ENCODE peak calls at places on chromosomes 16 and 17, in five cellular contexts. One of them, this sample, is unnamed.

GRCh38 chr16:57513371-57514102 is 22.8 kb downstream of the CCDC102A start:
- DNase-seq in activated T-cell treated with anti-CD3 and anti-CD28 coated beads, Interleukin-2, amount 50 U/mL, for 4 hours: no peak
- DNase-seq in amniotic epithelial cell: no peak
- DNase-seq in RPMI7951: no peak
- DNase-seq in KBM-7: no peak
- DNase-seq in this sample: no peak

GRCh38 chr17:51259574-51260236 is at the start of gene MBTD1:
- DNase-seq in KBM-7: peak
- DNase-seq in activated T-cell treated with anti-CD3 and anti-CD28 coated beads, Interleukin-2, amount 50 U/mL, for 4 hours: peak
- DNase-seq in RPMI7951: peak
- DNase-seq in amniotic epithelial cell: peak
- DNase-seq in this sample: peak

GRCh38 chr16:4435668-4436067 is 10.0 kb downstream of the DNAJA3 start:
- DNase-seq in RPMI7951: no peak
- DNase-seq in KBM-7: no peak
- DNase-seq in activated T-cell treated with anti-CD3 and anti-CD28 coated beads, Interleukin-2, amount 50 U/mL, for 4 hours: no peak
- DNase-seq in amniotic epithelial cell: no peak
- DNase-seq in this sample: no peak

GRCh38 chr16:35258381-35258780 is 1799.0 kb downstream of the TP53TG3F start:
- DNase-seq in activated T-cell treated with anti-CD3 and anti-CD28 coated beads, Interleukin-2, amount 50 U/mL, for 4 hours: no peak
- DNase-seq in RPMI7951: no peak
- DNase-seq in KBM-7: no peak
- DNase-seq in amniotic epithelial cell: no peak
- DNase-seq in this sample: no peak

GRCh38 chr17:49497147-49498036 is 2.3 kb downstream of the NGFR start:
- DNase-seq in KBM-7: no peak
- DNase-seq in activated T-cell treated with anti-CD3 and anti-CD28 coated beads, Interleukin-2, amount 50 U/mL, for 4 hours: no peak
- DNase-seq in RPMI7951: peak
- DNase-seq in amniotic epithelial cell: peak
- DNase-seq in this sample: peak

GRCh38 chr16:66036775-66037715 is 329.4 kb upstream of the CDH5 start:
- DNase-seq in activated T-cell treated with anti-CD3 and anti-CD28 coated beads, Interleukin-2, amount 50 U/mL, for 4 hours: no peak
- DNase-seq in RPMI7951: peak
- DNase-seq in amniotic epithelial cell: no peak
- DNase-seq in KBM-7: no peak
- DNase-seq in this sample: no peak

GRCh38 chr16:88381820-88382451 is 823 bp upstream of the ZNF469 start:
- DNase-seq in KBM-7: no peak
- DNase-seq in amniotic epithelial cell: no peak
- DNase-seq in activated T-cell treated with anti-CD3 and anti-CD28 coated beads, Interleukin-2, amount 50 U/mL, for 4 hours: no peak
- DNase-seq in RPMI7951: no peak
- DNase-seq in this sample: peak

GRCh38 chr17:3911271-3912053 is 4.8 kb downstream of the P2RX1 start:
- DNase-seq in amniotic epithelial cell: no peak
- DNase-seq in KBM-7: no peak
- DNase-seq in activated T-cell treated with anti-CD3 and anti-CD28 coated beads, Interleukin-2, amount 50 U/mL, for 4 hours: peak
- DNase-seq in RPMI7951: no peak
- DNase-seq in this sample: peak

GRCh38 chr16:30567991-30568638 is 3.4 kb downstream of the ZNF688 start:
- DNase-seq in KBM-7: peak
- DNase-seq in activated T-cell treated with anti-CD3 and anti-CD28 coated beads, Interleukin-2, amount 50 U/mL, for 4 hours: peak
- DNase-seq in amniotic epithelial cell: peak
- DNase-seq in RPMI7951: peak
- DNase-seq in this sample: peak

GRCh38 chr16:28823719-28824547 is 1.1 kb downstream of the ATXN2L start:
- DNase-seq in activated T-cell treated with anti-CD3 and anti-CD28 coated beads, Interleukin-2, amount 50 U/mL, for 4 hours: peak
- DNase-seq in KBM-7: peak
- DNase-seq in amniotic epithelial cell: peak
- DNase-seq in RPMI7951: peak
- DNase-seq in this sample: peak

This sample was measured in activated naive CD4-positive, alpha-beta T cell treated with anti-CD3 and anti-CD28 coated beads, Interleukin-2, amount 50 U/mL, for 16 hours.